ENCODE peak calls at places on chromosomes 5 and 9, in seven cellular contexts. J is sigmoid colon, G is upper lobe of left lung, T is prostate gland, F is suprapubic skin, A is stomach, R is K562. X is an unnamed sample.

GRCh38 chr5:67085616-67086015 is 111.0 kb downstream of the CD180 start:
- DNase-seq in J (no peak), G (no peak), T (no peak), F (no peak), A (no peak), R (no peak), X (no peak)

GRCh38 chr9:69236188-69236587 is 62.1 kb downstream of the TJP2 start:
- DNase-seq in J (no peak), G (no peak), T (no peak), F (no peak), A (no peak), R (no peak), X (no peak)

GRCh38 chr9:37678789-37679273 is 28.1 kb downstream of the FRMPD1 start:
- DNase-seq in J (no peak), G (no peak), T (no peak), F (no peak), A (no peak), R (peak; percentile 55), X (no peak)

GRCh38 chr9:114214181-114214580 is 58.8 kb downstream of the COL27A1 start:
- DNase-seq in J (no peak), G (no peak), T (peak; percentile 29), F (no peak), A (no peak), R (no peak), X (no peak)

GRCh38 chr9:31243386-31243785 is 1141.1 kb upstream of the ACO1 start:
- DNase-seq in J (no peak), G (no peak), T (no peak), F (no peak), A (no peak), R (no peak), X (no peak)

GRCh38 chr5:176384991-176385390 is 3.4 kb downstream of the NOP16 start:
- DNase-seq in J (no peak), G (no peak), T (no peak), F (no peak), A (no peak), R (no peak), X (no peak)

GRCh38 chr9:130328349-130328801 is 62.8 kb downstream of the HMCN2 start:
- DNase-seq in J (peak; percentile 94), G (no peak), T (no peak), F (no peak), A (peak; percentile 37), R (no peak), X (no peak)

GRCh38 chr9:137353223-137354152 is 51.4 kb upstream of the NRARP start:
- DNase-seq in J (no peak), G (no peak), T (no peak), F (no peak), A (peak; percentile 23), R (no peak), X (no peak)

GRCh38 chr9:84667571-84668203 is 1.8 kb upstream of the NTRK2 start:
- DNase-seq in J (no peak), G (no peak), T (no peak), F (no peak), A (no peak), R (no peak), X (peak; percentile 5)

GRCh38 chr5:60010328-60010727 is 116.8 kb upstream of the PDE4D start:
- DNase-seq in J (no peak), G (no peak), T (no peak), F (no peak), A (no peak), R (no peak), X (no peak)

GRCh38 chr5:54719384-54720306 is 202.1 kb downstream of the SNX18 start:
- DNase-seq in J (no peak), G (no peak), T (peak; percentile 39), F (no peak), A (peak; percentile 53), R (no peak), X (no peak)

GRCh38 chr5:142438573-142438972 is 113.8 kb upstream of the SPRY4 start:
- DNase-seq in J (no peak), G (no peak), T (no peak), F (no peak), A (no peak), R (no peak), X (no peak)

GRCh38 chr5:121963409-121963808 is 1.6 kb downstream of the SRFBP1 start:
- DNase-seq in J (no peak), G (no peak), T (no peak), F (no peak), A (no peak), R (no peak), X (no peak)

GRCh38 chr9:95242613-95243012 is 74.9 kb downstream of the FANCC start:
- DNase-seq in J (no peak), G (no peak), T (no peak), F (no peak), A (no peak), R (no peak), X (no peak)

GRCh38 chr9:128203842-128204551 is 818 bp downstream of the DNM1 start:
- DNase-seq in J (no peak), G (no peak), T (no peak), F (no peak), A (no peak), R (peak; percentile 89), X (no peak)

GRCh38 chr5:174064171-174064570 is 18.7 kb downstream of the NSG2 start:
- DNase-seq in J (no peak), G (no peak), T (no peak), F (no peak), A (no peak), R (no peak), X (no peak)

GRCh38 chr9:127182901-127183746 is 60.7 kb upstream of the ANGPTL2 start:
- DNase-seq in J (peak; percentile 57), G (no peak), T (no peak), F (peak; percentile 61), A (no peak), R (no peak), X (no peak)

GRCh38 chr9:72665421-72665820 is 144.0 kb downstream of the TMC1 start:
- DNase-seq in J (no peak), G (no peak), T (no peak), F (no peak), A (no peak), R (no peak), X (no peak)

GRCh38 chr5:55604611-55605067 is 69.9 kb upstream of the PLPP1 start:
- DNase-seq in J (peak; percentile 60), G (no peak), T (no peak), F (no peak), A (no peak), R (no peak), X (no peak)

GRCh38 chr9:26949604-26950003 is 2.6 kb upstream of the PLAA start:
- DNase-seq in J (no peak), G (no peak), T (no peak), F (no peak), A (no peak), R (no peak), X (no peak)

GRCh38 chr5:164518741-164519080 is 1013.3 kb downstream of the MAT2B start:
- DNase-seq in J (no peak), G (no peak), T (no peak), F (no peak), A (no peak), R (no peak), X (no peak)

GRCh38 chr9:124769451-124770358 is 1.4 kb downstream of the NR6A1 start:
- DNase-seq in J (no peak), G (peak; percentile 49), T (peak; percentile 22), F (no peak), A (no peak), R (peak; percentile 49), X (no peak)

GRCh38 chr9:127366594-127366993 is 30.4 kb upstream of the SLC2A8 start:
- DNase-seq in J (no peak), G (no peak), T (no peak), F (no peak), A (no peak), R (no peak), X (no peak)

GRCh38 chr5:40983781-40984180 is 74.5 kb downstream of the C7 start:
- DNase-seq in J (no peak), G (no peak), T (no peak), F (no peak), A (no peak), R (no peak), X (no peak)

GRCh38 chr5:28117273-28118065 is 1079.1 kb upstream of the CDH9 start:
- DNase-seq in J (no peak), G (no peak), T (no peak), F (no peak), A (no peak), R (no peak), X (no peak)

GRCh38 chr9:72948906-72949582 is 3.8 kb downstream of the ALDH1A1 start:
- DNase-seq in J (no peak), G (no peak), T (no peak), F (no peak), A (no peak), R (no peak), X (no peak)

GRCh38 chr9:104606202-104606601 is 775 bp upstream of the OR13C2 start:
- DNase-seq in J (no peak), G (no peak), T (no peak), F (no peak), A (no peak), R (no peak), X (no peak)

DNA sequence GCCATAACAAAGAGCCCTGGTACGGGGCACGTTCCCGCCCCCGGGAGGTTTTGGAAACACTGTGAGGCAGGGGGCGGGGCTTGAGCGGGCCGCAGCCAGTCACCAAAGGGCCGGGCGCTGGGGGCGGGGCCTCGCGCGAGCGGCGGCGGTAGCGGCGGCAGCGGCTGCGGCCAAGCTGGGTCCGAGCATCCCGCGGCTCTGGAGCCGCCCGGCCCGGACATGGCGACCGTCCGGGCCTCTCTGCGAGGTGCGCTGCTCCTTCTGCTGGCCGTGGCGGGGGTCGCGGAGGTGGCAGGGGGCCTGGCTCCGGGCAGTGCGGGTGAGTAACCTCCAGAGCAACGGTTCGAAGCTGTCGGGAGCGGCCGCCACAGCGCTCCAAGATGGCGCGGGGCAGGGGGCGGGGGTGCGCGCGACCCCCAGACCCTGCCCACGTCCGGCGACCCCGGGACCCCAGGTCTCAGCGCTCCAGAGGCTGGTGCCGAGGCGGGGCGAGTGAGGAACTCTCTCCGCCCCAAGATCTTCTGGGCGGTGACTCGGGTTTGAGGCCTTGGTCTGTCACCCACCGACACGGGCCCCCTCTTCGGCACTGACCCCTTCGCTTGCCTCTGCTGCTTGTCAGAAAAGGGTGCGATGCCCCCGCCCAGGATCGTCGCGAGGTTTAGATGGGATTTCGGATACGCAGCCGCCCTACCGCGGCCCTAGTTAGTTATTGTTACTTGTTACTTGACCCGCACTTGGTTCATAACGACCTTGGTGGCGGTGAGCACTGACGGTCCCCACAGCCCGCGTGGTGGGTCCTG is at the start of gene RECK:
- DNase-seq in J (peak; percentile 93), G (peak; percentile 89), T (peak; percentile 84), F (peak; percentile 95), A (peak; percentile 84), R (peak; percentile 84), X (peak; percentile 83)
- TF ChIP-seq POLR2A in J (no peak), G (peak; percentile 71), T (peak; percentile 37), F (peak; percentile 75), A (no peak), R (no peak), X (no peak)

GRCh38 chr9:98989036-98990000 is 45.6 kb downstream of the COL15A1 start:
- DNase-seq in J (peak; percentile 92), G (peak; percentile 40), T (no peak), F (peak; percentile 86), A (no peak), R (no peak), X (no peak)
- TF ChIP-seq POLR2AphosphoS5 in J (peak; percentile 77), G (peak; percentile 36), T (peak; percentile 28), F (peak; percentile 61), A (peak; percentile 36), R (no peak), X (no peak)

GRCh38 chr5:65721050-65721774 is 697 bp downstream of the SGTB start:
- DNase-seq in J (peak; percentile 83), G (peak; percentile 40), T (peak; percentile 33), F (peak; percentile 81), A (peak; percentile 53), R (peak; percentile 30), X (no peak)
- TF ChIP-seq POLR2A in J (no peak), G (no peak), T (no peak), F (no peak), A (no peak), R (no peak), X (no peak)

GRCh38 chr5:178114325-178115135 is 1.2 kb downstream of the N4BP3 start:
- DNase-seq in J (no peak), G (no peak), T (no peak), F (no peak), A (peak; percentile 60), R (no peak), X (no peak)
- TF ChIP-seq POLR2AphosphoS5 in J (no peak), G (no peak), T (no peak), F (no peak), A (no peak), R (no peak), X (no peak)

X was measured in GM12892.